ENCODE peak calls at places on chromosomes 6 and 20, in five cellular contexts. S is RWPE1; F is iPS DF 6.9; Y is breast epithelium; U is CD8-positive, alpha-beta T cell. B is an unnamed sample.

GRCh38 chr6:113015249-113015648 is 668.1 kb downstream of the RFPL4B start:
- DNase-seq in S (no peak), F (no peak), Y (no peak), U (no peak), B (no peak)

GRCh38 chr6:26329763-26330511 is 35.1 kb upstream of the BTN3A2 start:
- DNase-seq in S (no peak), F (no peak), Y (no peak), U (peak; percentile 54), B (no peak)

GRCh38 chr6:68649669-68650068 is 14.6 kb downstream of the ADGRB3 start:
- DNase-seq in S (no peak), F (no peak), Y (no peak), U (no peak), B (no peak)

GRCh38 chr6:4977468-4977867 is 26.4 kb downstream of the RPP40 start:
- DNase-seq in S (no peak), F (no peak), Y (no peak), U (no peak), B (no peak)

GRCh38 chr20:7196481-7196880 is 429.0 kb downstream of the BMP2 start:
- DNase-seq in S (no peak), F (no peak), Y (no peak), U (no peak), B (no peak)

GRCh38 chr6:40378071-40378724 is 209.0 kb downstream of the LRFN2 start:
- DNase-seq in S (no peak), F (no peak), Y (no peak), U (no peak), B (no peak)

GRCh38 chr20:20603339-20603990 is 109.0 kb downstream of the RALGAPA2 start:
- DNase-seq in S (peak; percentile 93), F (no peak), Y (no peak), U (no peak), B (no peak)

GRCh38 chr6:15272562-15272961 is 26.7 kb downstream of the JARID2 start:
- DNase-seq in S (no peak), F (no peak), Y (no peak), U (no peak), B (no peak)

GRCh38 chr6:73739097-73739496 is 43.1 kb downstream of the CD109 start:
- DNase-seq in S (peak; percentile 26), F (peak; percentile 43), Y (no peak), U (no peak), B (no peak)

GRCh38 chr20:3168079-3168828 is 5.1 kb downstream of the LZTS3 start:
- DNase-seq in S (no peak), F (peak; percentile 58), Y (no peak), U (no peak), B (no peak)

GRCh38 chr20:23092409-23092756 is 6.3 kb upstream of the CD93 start:
- DNase-seq in S (no peak), F (no peak), Y (no peak), U (no peak), B (peak; percentile 16)

GRCh38 chr6:100479180-100480035 is 14.7 kb upstream of the SIM1 start:
- DNase-seq in S (no peak), F (no peak), Y (no peak), U (no peak), B (no peak)

GRCh38 chr6:88807622-88808021 is 155.8 kb downstream of the RNGTT start:
- DNase-seq in S (no peak), F (no peak), Y (no peak), U (no peak), B (no peak)

GRCh38 chr6:31760790-31761189 is 1.7 kb upstream of the SAPCD1 start:
- DNase-seq in S (no peak), F (no peak), Y (no peak), U (no peak), B (no peak)

GRCh38 chr6:122671246-122671645 is 61.0 kb downstream of the PKIB start:
- DNase-seq in S (no peak), F (no peak), Y (no peak), U (no peak), B (no peak)

GRCh38 chr6:13427838-13428527 is 59.4 kb downstream of the GFOD1 start:
- DNase-seq in S (no peak), F (no peak), Y (no peak), U (peak; percentile 66), B (no peak)

GRCh38 chr6:41942045-41942851 is 640 bp upstream of the CCND3 start:
- DNase-seq in S (peak; percentile 65), F (no peak), Y (no peak), U (peak; percentile 37), B (no peak)

GRCh38 chr6:2111162-2111677 is 134.2 kb downstream of the GMDS start:
- DNase-seq in S (peak; percentile 74), F (no peak), Y (no peak), U (no peak), B (no peak)

GRCh38 chr20:15061955-15062354 is 724.5 kb upstream of the FLRT3 start:
- DNase-seq in S (no peak), F (no peak), Y (no peak), U (no peak), B (no peak)

GRCh38 chr6:169810066-169810989 is 58.9 kb downstream of the ERMARD start:
- DNase-seq in S (no peak), F (peak; percentile 33), Y (no peak), U (no peak), B (peak; percentile 74)

GRCh38 chr6:170110201-170111140 is 180.4 kb downstream of the DLL1 start:
- DNase-seq in S (no peak), F (no peak), Y (peak; percentile 42), U (no peak), B (peak; percentile 57)

GRCh38 chr20:61565791-61566190 is 313.7 kb downstream of the CDH4 start:
- DNase-seq in S (no peak), F (no peak), Y (no peak), U (no peak), B (no peak)

GRCh38 chr20:665276-665675 is 10.3 kb downstream of the SCRT2 start:
- DNase-seq in S (no peak), F (no peak), Y (no peak), U (no peak), B (no peak)

GRCh38 chr20:19073584-19074198 is 138.8 kb upstream of the SLC24A3 start:
- DNase-seq in S (no peak), F (peak; percentile 33), Y (no peak), U (no peak), B (no peak)

GRCh38 chr6:128251445-128251844 is 269.0 kb downstream of the PTPRK start:
- DNase-seq in S (no peak), F (no peak), Y (no peak), U (no peak), B (no peak)
- H3K27ac ChIP-seq in S (no peak overlapping the region), F (no peak overlapping the region), Y (no peak overlapping the region), U (no peak overlapping the region), B (no peak overlapping the region)

GRCh38 chr20:63848003-63848911 is 13.0 kb upstream of the ABHD16B start:
- DNase-seq in S (no peak), F (no peak), Y (no peak), U (no peak), B (no peak)

GRCh38 chr20:63847374-63848002 is 13.8 kb upstream of the ABHD16B start:
- DNase-seq in S (no peak), F (peak; percentile 82), Y (no peak), U (no peak), B (no peak)

GRCh38 chr20:63854766-63855362 is 6.4 kb upstream of the ABHD16B start:
- DNase-seq in S (no peak), F (no peak), Y (no peak), U (no peak), B (no peak)

GRCh38 chr20:63854069-63854765 is 7.1 kb upstream of the ABHD16B start:
- DNase-seq in S (no peak), F (no peak), Y (no peak), U (no peak), B (no peak)

DNA sequence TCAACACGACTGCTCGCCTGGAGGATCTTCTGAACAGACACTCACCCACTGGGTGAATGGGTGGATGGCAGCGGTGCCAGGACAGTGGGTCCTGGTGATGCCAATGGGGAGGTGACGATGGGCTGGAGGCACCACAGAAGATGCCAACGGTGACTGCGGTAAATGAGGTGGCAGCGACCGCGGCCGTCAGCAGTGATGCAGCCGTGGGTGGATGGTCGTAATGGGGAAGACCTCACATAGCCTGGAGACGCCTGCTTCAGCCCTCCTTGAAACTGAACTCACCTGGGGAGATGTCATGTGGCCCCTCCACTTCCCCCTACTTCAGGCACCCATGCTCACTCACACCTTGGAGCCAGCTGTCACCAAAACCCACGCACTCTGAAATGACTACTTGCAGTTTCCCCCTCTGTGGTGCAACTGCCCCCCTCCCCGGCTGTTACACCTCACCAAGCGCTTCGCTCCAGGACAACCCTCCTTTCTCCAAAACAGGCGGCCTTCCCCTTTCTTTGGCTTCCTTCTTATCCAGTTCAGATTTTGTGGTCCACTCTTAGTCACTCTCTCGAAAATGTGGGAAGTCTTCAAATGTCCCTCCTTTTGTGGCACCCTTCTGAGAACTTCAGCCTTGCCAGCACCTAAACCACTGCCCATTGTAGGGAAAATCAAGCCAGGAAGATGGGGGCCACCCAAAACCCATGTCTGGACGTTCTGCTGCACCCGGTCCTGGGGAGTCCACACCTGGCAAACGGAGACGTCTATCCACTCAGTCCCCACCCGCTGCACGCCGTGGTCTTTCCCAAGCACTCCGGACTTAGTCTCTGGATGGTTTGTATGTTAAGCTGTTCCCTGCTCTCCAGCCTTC is 10.4 kb upstream of the ABHD16B start:
- DNase-seq in S (no peak), F (no peak), Y (no peak), U (no peak), B (no peak)
- H3K27ac ChIP-seq in S (no peak overlapping the region), F (no peak overlapping the region), Y (no peak overlapping the region), U (no peak overlapping the region), B (no peak overlapping the region)

GRCh38 chr6:10426781-10427279 is 12.0 kb upstream of the TFAP2A start:
- DNase-seq in S (no peak), F (no peak), Y (no peak), U (no peak), B (no peak)

GRCh38 chr6:10424005-10424404 is 9.1 kb upstream of the TFAP2A start:
- DNase-seq in S (no peak), F (no peak), Y (no peak), U (no peak), B (no peak)

GRCh38 chr6:10429638-10430427 is 15.0 kb upstream of the TFAP2A start:
- DNase-seq in S (peak; percentile 50), F (no peak), Y (no peak), U (no peak), B (no peak)

GRCh38 chr6:10425177-10425972 is 10.5 kb upstream of the TFAP2A start:
- DNase-seq in S (no peak), F (no peak), Y (no peak), U (no peak), B (no peak)

DNA sequence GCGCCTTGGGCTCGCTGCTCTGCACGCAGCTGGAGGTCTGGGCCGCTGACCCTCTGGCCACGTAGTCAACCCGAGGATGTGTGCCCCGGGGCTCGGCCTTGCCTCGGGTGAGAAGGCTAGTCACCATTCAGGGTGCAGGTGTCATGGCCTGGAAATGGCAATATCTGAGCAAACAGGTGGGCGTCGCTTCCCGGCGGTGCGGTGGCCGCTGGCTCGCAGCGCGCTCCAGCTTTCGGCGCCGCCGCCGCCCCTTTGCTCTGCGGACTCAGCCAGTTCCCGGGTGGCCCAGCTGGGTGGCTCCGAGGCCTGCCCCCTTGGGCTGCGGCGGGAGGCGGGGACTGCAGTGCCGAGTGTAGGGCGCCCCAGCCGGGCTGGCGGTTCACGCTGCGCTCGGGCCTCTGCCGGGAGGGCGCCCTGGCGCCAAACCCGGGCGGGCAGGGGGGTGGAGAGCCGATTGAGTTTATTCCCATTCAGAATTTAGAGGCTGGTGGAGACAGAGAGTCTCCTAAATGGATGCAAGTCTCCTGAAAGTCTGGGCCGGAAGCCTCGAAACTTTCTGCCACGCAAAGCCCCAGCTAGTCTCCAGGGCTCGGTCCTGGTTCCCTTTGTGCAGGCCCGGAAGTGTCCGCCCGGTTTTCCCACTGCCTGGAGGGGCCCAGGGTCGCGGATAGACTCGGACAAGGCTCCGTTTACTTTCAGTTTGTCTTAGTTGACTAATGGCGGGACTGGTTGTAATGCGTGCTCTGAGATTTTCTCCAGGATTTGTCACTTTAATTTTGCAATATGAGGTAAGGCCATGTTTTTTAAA is 11.3 kb upstream of the TFAP2A start:
- DNase-seq in S (no peak), F (no peak), Y (peak; percentile 77), U (no peak), B (peak; percentile 69)
- H3K27ac ChIP-seq in S (peak overlapping the region; percentile 69), F (no peak overlapping the region), Y (peak overlapping the region; percentile 88), U (no peak overlapping the region), B (peak overlapping the region; percentile 89)

GRCh38 chr6:48835421-48835958 is 627.6 kb downstream of the MMUT start:
- DNase-seq in S (no peak), F (no peak), Y (no peak), U (no peak), B (no peak)
- H3K27ac ChIP-seq in S (no peak overlapping the region), F (no peak overlapping the region), Y (no peak overlapping the region), U (no peak overlapping the region), B (no peak overlapping the region)

B was measured in suprapubic skin.